ENCODE peak calls at places on chromosomes 4 and X, in five cellular contexts. T is ACHN; H is activated CD4-positive, CD25-positive, alpha-beta regulatory T cell; M is stimulated activated CD8-positive, alpha-beta memory T cell treated with anti-CD3 and anti-CD28 coated beads, Interleukin-7, amount 100 ng/mL, for 1 hour; B is testis. W is an unnamed sample.
A peak's percentile ranks its signal among the peaks of the same experiment; 100 is the strongest.

GRCh38 chr4:37767546-37767945 is 58.9 kb upstream of the PGM2 start:
- DNase-seq in T (no peak), H (no peak), M (no peak), B (peak; percentile 40), W (peak; percentile 44)

GRCh38 chr4:170423137-170423536 is 333.4 kb upstream of the AADAT start:
- DNase-seq in T (no peak), H (no peak), M (no peak), B (no peak), W (peak; percentile 58)

GRCh38 chr4:8155660-8156421 is 2.8 kb downstream of the ABLIM2 start:
- DNase-seq in T (no peak), H (no peak), M (no peak), B (no peak), W (no peak)

GRCh38 chr4:111267786-111268185 is 644.9 kb upstream of the PITX2 start:
- DNase-seq in T (no peak), H (no peak), M (no peak), B (no peak), W (no peak)

GRCh38 chrX:155718964-155719586 is 106.3 kb upstream of the TMLHE start:
- DNase-seq in T (no peak), H (no peak), M (no peak), B (peak; percentile 56), W (no peak)

GRCh38 chrX:154607370-154607769 is 11.7 kb downstream of the CTAG1B start:
- DNase-seq in T (no peak), H (no peak), M (no peak), B (no peak), W (no peak)

GRCh38 chr4:650951-651883 is 22.9 kb downstream of the ATP5ME start:
- DNase-seq in T (no peak), H (no peak), M (no peak), B (no peak), W (no peak)

GRCh38 chr4:107665001-107665400 is 55.0 kb downstream of the PAPSS1 start:
- DNase-seq in T (no peak), H (no peak), M (no peak), B (no peak), W (peak; percentile 17)

GRCh38 chr4:108377021-108377420 is 208.3 kb upstream of the LEF1 start:
- DNase-seq in T (no peak), H (no peak), M (no peak), B (no peak), W (no peak)

GRCh38 chr4:14653338-14653737 is 348.9 kb upstream of the CPEB2 start:
- DNase-seq in T (no peak), H (no peak), M (no peak), B (no peak), W (no peak)

GRCh38 chr4:20086768-20087167 is 164.9 kb upstream of the SLIT2 start:
- DNase-seq in T (no peak), H (no peak), M (no peak), B (no peak), W (no peak)

GRCh38 chrX:46268429-46268828 is 276.8 kb downstream of the ZNF674 start:
- DNase-seq in T (peak; percentile 51), H (no peak), M (no peak), B (no peak), W (no peak)

GRCh38 chr4:67087897-67088296 is 457.4 kb downstream of the CENPC start:
- DNase-seq in T (peak; percentile 50), H (peak; percentile 4), M (no peak), B (peak; percentile 78), W (no peak)

GRCh38 chr4:31106419-31106818 is 386.2 kb downstream of the PCDH7 start:
- DNase-seq in T (no peak), H (no peak), M (no peak), B (no peak), W (no peak)

GRCh38 chr4:109266236-109266635 is 36.2 kb downstream of the COL25A1 start:
- DNase-seq in T (no peak), H (no peak), M (no peak), B (no peak), W (no peak)

GRCh38 chr4:140049924-140050681 is 103.9 kb downstream of the MAML3 start:
- DNase-seq in T (no peak), H (no peak), M (no peak), B (peak; percentile 32), W (peak; percentile 48)

GRCh38 chr4:183347586-183347985 is 25.4 kb upstream of the CLDN24 start:
- DNase-seq in T (no peak), H (no peak), M (no peak), B (no peak), W (peak; percentile 50)

GRCh38 chr4:98994474-98995182 is 893 bp upstream of the METAP1 start:
- DNase-seq in T (peak; percentile 10), H (no peak), M (no peak), B (no peak), W (peak; percentile 8)

GRCh38 chr4:155705664-155706063 is 39.0 kb downstream of the GUCY1A1 start:
- DNase-seq in T (peak; percentile 38), H (no peak), M (no peak), B (no peak), W (peak; percentile 64)

GRCh38 chr4:88008624-88009235 is 1.3 kb downstream of the PKD2 start:
- DNase-seq in T (no peak), H (no peak), M (no peak), B (no peak), W (no peak)

GRCh38 chr4:2340272-2341061 is 78.0 kb downstream of the ZFYVE28 start:
- DNase-seq in T (no peak), H (no peak), M (no peak), B (peak; percentile 8), W (no peak)

GRCh38 chr4:89737888-89738287 is 99.1 kb downstream of the SNCA start:
- DNase-seq in T (no peak), H (no peak), M (no peak), B (no peak), W (no peak)